ENCODE peak calls at places on chromosomes 4 and X, in ten cellular contexts. Z is transverse colon, B is Kasumi-1, R is neural crest cell, K is amniotic stem cell, F is stomach, U is NCI-H774, N is T-helper 9 cell, M is C1 segment of cervical spinal cord, H is cardiac muscle cell. P is an unnamed sample.

GRCh38 chr4:140944539-140944938 is 188.4 kb upstream of the TBC1D9 start:
- DNase-seq in H (peak; percentile 63), Z (no peak), U (no peak), B (no peak), F (no peak), M (no peak), K (no peak), N (no peak), R (no peak), P (no peak)

GRCh38 chrX:53714580-53715335 is 28.2 kb upstream of the HUWE1 start:
- DNase-seq in U (no peak), Z (peak; percentile 14), H (peak; percentile 36), R (no peak), F (peak; percentile 66), K (no peak), M (no peak), B (peak; percentile 64), N (peak; percentile 23), P (peak; percentile 60)

GRCh38 chr4:181897935-181898334 is 345.3 kb upstream of the TENM3 start:
- DNase-seq in H (peak; percentile 63), Z (no peak), N (no peak), F (no peak), U (no peak), B (no peak), M (no peak), R (no peak), K (peak; percentile 65), P (no peak)

GRCh38 chrX:103533428-103534216 is 14.3 kb upstream of the RAB40A start:
- DNase-seq in N (peak; percentile 69), M (peak; percentile 3), U (peak; percentile 3), Z (peak; percentile 83), H (peak; percentile 84), K (peak; percentile 2), F (peak; percentile 83), R (peak; percentile 85), B (peak; percentile 38), P (peak; percentile 35)

GRCh38 chr4:160038560-160038959 is 935.7 kb downstream of the RAPGEF2 start:
- DNase-seq in B (no peak), H (no peak), M (no peak), Z (no peak), F (no peak), N (no peak), R (no peak), U (no peak), K (no peak), P (no peak)

GRCh38 chr4:184163813-184164212 is 53.9 kb downstream of the ENPP6 start:
- DNase-seq in U (no peak), F (peak; percentile 77), R (peak; percentile 63), K (no peak), B (peak; percentile 73), Z (peak; percentile 54), H (peak; percentile 55), N (no peak), M (no peak), P (peak; percentile 44)

GRCh38 chr4:7910721-7911015 is 29.0 kb downstream of the AFAP1 start:
- DNase-seq in F (no peak), M (no peak), Z (no peak), U (no peak), K (no peak), H (no peak), R (no peak), B (no peak), N (no peak), P (no peak)

GRCh38 chr4:105714071-105714521 is 5.5 kb downstream of the GSTCD start:
- DNase-seq in U (no peak), M (no peak), K (no peak), F (no peak), H (peak; percentile 6), R (no peak), B (peak; percentile 77), Z (no peak), N (no peak), P (peak; percentile 84)

GRCh38 chrX:19599253-19599652 is 83.9 kb upstream of the MAP3K15 start:
- DNase-seq in U (no peak), N (no peak), K (no peak), F (no peak), B (no peak), H (no peak), M (no peak), R (no peak), Z (no peak), P (no peak)

GRCh38 chrX:31702208-31702607 is 630.4 kb upstream of the FTHL17 start:
- DNase-seq in R (no peak), F (no peak), H (peak; percentile 6), M (no peak), Z (no peak), U (no peak), N (no peak), B (no peak), K (no peak), P (no peak)

GRCh38 chr4:74516321-74516720 is 71.4 kb downstream of the AREG start:
- DNase-seq in U (no peak), F (no peak), Z (no peak), B (no peak), K (no peak), N (no peak), R (no peak), H (peak; percentile 73), M (no peak), P (no peak)

GRCh38 chr4:110132822-110133719 is 65.3 kb downstream of the ELOVL6 start:
- DNase-seq in N (no peak), H (no peak), F (no peak), Z (peak; percentile 29), K (no peak), U (no peak), R (no peak), B (no peak), M (no peak), P (no peak)

GRCh38 chrX:63738696-63739095 is 46.3 kb downstream of the ARHGEF9 start:
- DNase-seq in M (no peak), B (no peak), N (no peak), H (no peak), K (no peak), F (no peak), R (no peak), U (no peak), Z (no peak), P (no peak)

GRCh38 chrX:108736509-108737479 is at the start of gene IRS4:
- DNase-seq in M (no peak), K (no peak), F (no peak), N (no peak), H (peak; percentile 27), R (peak; percentile 41), B (no peak), U (peak; percentile 39), Z (no peak), P (no peak)

GRCh38 chr4:19850909-19851308 is 400.8 kb upstream of the SLIT2 start:
- DNase-seq in B (no peak), Z (no peak), U (no peak), N (no peak), R (no peak), K (peak; percentile 42), M (no peak), F (no peak), H (peak; percentile 60), P (no peak)

GRCh38 chrX:8364369-8365141 is 100.1 kb upstream of the VCX3B start:
- DNase-seq in F (peak; percentile 37), K (no peak), Z (no peak), M (no peak), N (no peak), R (peak; percentile 31), U (peak; percentile 18), B (peak; percentile 41), H (peak; percentile 35), P (peak; percentile 5)

GRCh38 chrX:26649534-26649933 is 433.6 kb downstream of the MAGEB5 start:
- DNase-seq in K (no peak), N (no peak), U (no peak), H (peak; percentile 8), F (no peak), Z (no peak), M (no peak), B (peak; percentile 30), R (peak; percentile 3), P (peak; percentile 9)

GRCh38 chr4:17469931-17470674 is 41.8 kb downstream of the QDPR start:
- DNase-seq in U (no peak), Z (no peak), F (no peak), M (no peak), B (no peak), R (no peak), K (no peak), N (no peak), H (peak; percentile 42), P (no peak)

GRCh38 chr4:57104706-57105560 is 5.3 kb downstream of the IGFBP7 start:
- DNase-seq in Z (no peak), K (no peak), H (peak; percentile 36), U (no peak), N (no peak), B (no peak), R (no peak), M (no peak), F (no peak), P (no peak)

GRCh38 chrX:68488657-68489056 is 10.2 kb upstream of the YIPF6 start:
- DNase-seq in K (no peak), B (no peak), U (no peak), N (no peak), F (peak; percentile 33), R (no peak), M (no peak), Z (peak; percentile 71), H (no peak), P (no peak)